ENCODE peak calls at places on chromosomes 7 and 10, in four cellular contexts. G is OCI-LY7, I is adipocyte, E is GM23248. Q is an unnamed sample.

GRCh38 chr7:142523821-142524460 is 225.3 kb upstream of the PRSS1 start:
- DNase-seq in I (peak), G (no peak), E (peak), Q (no peak)

GRCh38 chr10:23886355-23886754 is 322.6 kb upstream of the KIAA1217 start:
- DNase-seq in G (no peak), E (no peak), I (no peak), Q (no peak)

GRCh38 chr7:39622609-39623311 is 612 bp upstream of the RALA start:
- DNase-seq in E (no peak), G (no peak), I (no peak), Q (peak)

GRCh38 chr10:28616514-28616913 is 60.8 kb upstream of the BAMBI start:
- DNase-seq in I (no peak), E (no peak), G (no peak), Q (no peak)

GRCh38 chr10:74231375-74231774 is 80.4 kb downstream of the ADK start:
- DNase-seq in G (no peak), I (no peak), E (peak), Q (no peak)

GRCh38 chr10:36888925-36889573 is 236.3 kb upstream of the ANKRD30A start:
- DNase-seq in G (peak), I (peak), E (peak), Q (peak)

GRCh38 chr7:99622596-99622995 is 5.8 kb downstream of the ZSCAN25 start:
- DNase-seq in E (no peak), G (no peak), I (no peak), Q (no peak)

GRCh38 chr7:85512802-85513201 is 325.9 kb upstream of the SEMA3D start:
- DNase-seq in G (no peak), I (no peak), E (no peak), Q (no peak)

GRCh38 chr7:19665399-19666008 is 43.3 kb downstream of the POLR1F start:
- DNase-seq in G (peak), I (peak), E (peak), Q (peak)

GRCh38 chr10:79249156-79250121 is 97.8 kb upstream of the PPIF start:
- DNase-seq in I (no peak), E (no peak), G (peak), Q (no peak)

GRCh38 chr10:125448596-125448995 is 234.4 kb downstream of the TEX36 start:
- DNase-seq in G (peak), I (no peak), E (peak), Q (peak)

GRCh38 chr7:7051221-7051877 is 131.0 kb upstream of the C1GALT1 start:
- DNase-seq in G (peak), I (peak), E (peak), Q (no peak)

GRCh38 chr7:90736968-90737939 is 141.1 kb downstream of the CDK14 start:
- DNase-seq in E (no peak), I (no peak), G (peak), Q (no peak)

GRCh38 chr10:48667960-48668541 is 16.6 kb upstream of the WDFY4 start:
- DNase-seq in G (peak), E (no peak), I (no peak), Q (no peak)
- H3K4me3 ChIP-seq in G (peak), E (no peak), I (no peak), Q (no peak)

GRCh38 chr10:16437540-16437894 is 707 bp downstream of the PTER start:
- DNase-seq in E (peak), G (peak), I (no peak), Q (no peak)
- H3K4me3 ChIP-seq in E (peak), G (peak), I (peak), Q (peak)

GRCh38 chr10:5766189-5766588 is 47.0 kb downstream of the GDI2 start:
- DNase-seq in I (no peak), G (no peak), E (no peak), Q (no peak)
- H3K4me3 ChIP-seq in I (no peak), G (no peak), E (no peak), Q (no peak)

DNA sequence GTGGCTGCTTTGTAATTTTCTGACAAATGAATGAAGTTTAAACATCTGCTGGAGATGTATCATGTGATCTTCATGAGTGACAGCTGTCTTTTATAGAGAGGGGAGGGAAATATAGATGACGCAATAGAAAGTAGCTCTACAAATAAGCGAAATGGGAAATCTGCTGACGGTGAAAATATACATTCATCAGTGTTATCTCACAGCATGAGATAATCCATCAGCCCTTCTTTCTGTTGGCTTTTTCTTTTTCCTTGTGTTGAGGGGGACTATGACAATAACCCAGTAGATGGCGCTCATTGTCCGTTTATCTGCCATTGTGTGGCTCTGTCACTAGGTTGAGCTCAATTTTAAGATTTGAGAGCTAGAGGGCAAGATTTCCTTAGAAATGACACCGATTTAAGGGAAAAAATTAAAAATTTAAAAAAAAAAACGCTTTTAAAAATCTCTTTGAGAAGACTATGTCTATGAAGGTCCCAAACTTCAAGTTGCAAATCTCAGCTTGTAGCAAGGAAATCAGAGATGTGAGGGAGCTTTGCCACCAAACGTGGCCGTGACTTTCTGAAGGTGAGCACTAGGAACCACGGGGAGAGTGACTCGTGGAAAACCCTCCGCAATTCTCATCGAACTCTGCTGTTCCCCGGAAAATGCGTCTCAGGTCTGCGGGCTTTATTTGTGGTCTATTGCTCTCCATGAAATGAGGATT is 114.6 kb upstream of the SFMBT2 start:
- DNase-seq in G (peak), I (peak), E (peak), Q (peak)
- H3K4me3 ChIP-seq in G (no peak), I (peak), E (peak), Q (no peak)